ENCODE peak calls at places on chromosomes 3 and 15, in ten cellular contexts. One of them, this sample, is unnamed.

GRCh38 chr3:41581700-41582099 is 380.2 kb downstream of the ULK4 start:
- DNase-seq in glomerular endothelial cell: no peak
- DNase-seq in MM.1S: peak
- DNase-seq in anterior cingulate cortex: no peak
- DNase-seq in hippocampal formation: no peak
- DNase-seq in activated naive CD4-positive, alpha-beta T cell treated with anti-CD3 and anti-CD28 coated beads, Interleukin-2, amount 50 U/mL, for 16 hours: no peak
- DNase-seq in AML-193: no peak
- DNase-seq in renal cortical epithelial cell: no peak
- DNase-seq in NCI-H1092 treated with DMSO at 0.1 percent for 48 hours: no peak
- DNase-seq in stimulated activated CD8-positive, alpha-beta memory T cell treated with anti-CD3 and anti-CD28 coated beads, Interleukin-12 subunit alpha, Interleukin-12 subunit beta, amount 100 ng/mL, for 1 hour: no peak
- DNase-seq in this sample: peak

GRCh38 chr15:76998661-76999285 is 3.8 kb downstream of the PSTPIP1 start:
- DNase-seq in glomerular endothelial cell: no peak
- DNase-seq in MM.1S: no peak
- DNase-seq in anterior cingulate cortex: no peak
- DNase-seq in hippocampal formation: no peak
- DNase-seq in activated naive CD4-positive, alpha-beta T cell treated with anti-CD3 and anti-CD28 coated beads, Interleukin-2, amount 50 U/mL, for 16 hours: no peak
- DNase-seq in AML-193: no peak
- DNase-seq in renal cortical epithelial cell: no peak
- DNase-seq in NCI-H1092 treated with DMSO at 0.1 percent for 48 hours: no peak
- DNase-seq in stimulated activated CD8-positive, alpha-beta memory T cell treated with anti-CD3 and anti-CD28 coated beads, Interleukin-12 subunit alpha, Interleukin-12 subunit beta, amount 100 ng/mL, for 1 hour: no peak
- DNase-seq in this sample: no peak

GRCh38 chr3:141471160-141471559 is 15.7 kb upstream of the RASA2 start:
- DNase-seq in glomerular endothelial cell: no peak
- DNase-seq in MM.1S: no peak
- DNase-seq in anterior cingulate cortex: no peak
- DNase-seq in hippocampal formation: no peak
- DNase-seq in activated naive CD4-positive, alpha-beta T cell treated with anti-CD3 and anti-CD28 coated beads, Interleukin-2, amount 50 U/mL, for 16 hours: no peak
- DNase-seq in AML-193: no peak
- DNase-seq in renal cortical epithelial cell: no peak
- DNase-seq in NCI-H1092 treated with DMSO at 0.1 percent for 48 hours: no peak
- DNase-seq in stimulated activated CD8-positive, alpha-beta memory T cell treated with anti-CD3 and anti-CD28 coated beads, Interleukin-12 subunit alpha, Interleukin-12 subunit beta, amount 100 ng/mL, for 1 hour: no peak
- DNase-seq in this sample: no peak

GRCh38 chr15:80736571-80736970 is 41.5 kb downstream of the ABHD17C start:
- DNase-seq in glomerular endothelial cell: no peak
- DNase-seq in MM.1S: no peak
- DNase-seq in anterior cingulate cortex: no peak
- DNase-seq in hippocampal formation: no peak
- DNase-seq in activated naive CD4-positive, alpha-beta T cell treated with anti-CD3 and anti-CD28 coated beads, Interleukin-2, amount 50 U/mL, for 16 hours: no peak
- DNase-seq in AML-193: no peak
- DNase-seq in renal cortical epithelial cell: peak
- DNase-seq in NCI-H1092 treated with DMSO at 0.1 percent for 48 hours: no peak
- DNase-seq in stimulated activated CD8-positive, alpha-beta memory T cell treated with anti-CD3 and anti-CD28 coated beads, Interleukin-12 subunit alpha, Interleukin-12 subunit beta, amount 100 ng/mL, for 1 hour: no peak
- DNase-seq in this sample: no peak

GRCh38 chr3:126847061-126847460 is 135.9 kb upstream of the PLXNA1 start:
- DNase-seq in glomerular endothelial cell: no peak
- DNase-seq in MM.1S: no peak
- DNase-seq in anterior cingulate cortex: no peak
- DNase-seq in hippocampal formation: no peak
- DNase-seq in activated naive CD4-positive, alpha-beta T cell treated with anti-CD3 and anti-CD28 coated beads, Interleukin-2, amount 50 U/mL, for 16 hours: no peak
- DNase-seq in AML-193: no peak
- DNase-seq in renal cortical epithelial cell: peak
- DNase-seq in NCI-H1092 treated with DMSO at 0.1 percent for 48 hours: no peak
- DNase-seq in stimulated activated CD8-positive, alpha-beta memory T cell treated with anti-CD3 and anti-CD28 coated beads, Interleukin-12 subunit alpha, Interleukin-12 subunit beta, amount 100 ng/mL, for 1 hour: no peak
- DNase-seq in this sample: no peak

GRCh38 chr3:138349926-138350665 is 1.7 kb downstream of the MRAS start:
- DNase-seq in glomerular endothelial cell: no peak
- DNase-seq in MM.1S: no peak
- DNase-seq in anterior cingulate cortex: no peak
- DNase-seq in hippocampal formation: no peak
- DNase-seq in activated naive CD4-positive, alpha-beta T cell treated with anti-CD3 and anti-CD28 coated beads, Interleukin-2, amount 50 U/mL, for 16 hours: no peak
- DNase-seq in AML-193: peak
- DNase-seq in renal cortical epithelial cell: peak
- DNase-seq in NCI-H1092 treated with DMSO at 0.1 percent for 48 hours: no peak
- DNase-seq in stimulated activated CD8-positive, alpha-beta memory T cell treated with anti-CD3 and anti-CD28 coated beads, Interleukin-12 subunit alpha, Interleukin-12 subunit beta, amount 100 ng/mL, for 1 hour: no peak
- DNase-seq in this sample: no peak

GRCh38 chr3:180421221-180421620 is 180.7 kb upstream of the TTC14 start:
- DNase-seq in glomerular endothelial cell: no peak
- DNase-seq in MM.1S: no peak
- DNase-seq in anterior cingulate cortex: no peak
- DNase-seq in hippocampal formation: no peak
- DNase-seq in activated naive CD4-positive, alpha-beta T cell treated with anti-CD3 and anti-CD28 coated beads, Interleukin-2, amount 50 U/mL, for 16 hours: no peak
- DNase-seq in AML-193: no peak
- DNase-seq in renal cortical epithelial cell: no peak
- DNase-seq in NCI-H1092 treated with DMSO at 0.1 percent for 48 hours: no peak
- DNase-seq in stimulated activated CD8-positive, alpha-beta memory T cell treated with anti-CD3 and anti-CD28 coated beads, Interleukin-12 subunit alpha, Interleukin-12 subunit beta, amount 100 ng/mL, for 1 hour: no peak
- DNase-seq in this sample: no peak

GRCh38 chr3:58005662-58006061 is 2.6 kb upstream of the FLNB start:
- DNase-seq in glomerular endothelial cell: no peak
- DNase-seq in MM.1S: no peak
- DNase-seq in anterior cingulate cortex: no peak
- DNase-seq in hippocampal formation: no peak
- DNase-seq in activated naive CD4-positive, alpha-beta T cell treated with anti-CD3 and anti-CD28 coated beads, Interleukin-2, amount 50 U/mL, for 16 hours: no peak
- DNase-seq in AML-193: no peak
- DNase-seq in renal cortical epithelial cell: peak
- DNase-seq in NCI-H1092 treated with DMSO at 0.1 percent for 48 hours: no peak
- DNase-seq in stimulated activated CD8-positive, alpha-beta memory T cell treated with anti-CD3 and anti-CD28 coated beads, Interleukin-12 subunit alpha, Interleukin-12 subunit beta, amount 100 ng/mL, for 1 hour: no peak
- DNase-seq in this sample: no peak

GRCh38 chr15:68817304-68818087 is 3.2 kb downstream of the ANP32A start:
- DNase-seq in glomerular endothelial cell: no peak
- DNase-seq in MM.1S: peak
- DNase-seq in anterior cingulate cortex: no peak
- DNase-seq in hippocampal formation: peak
- DNase-seq in activated naive CD4-positive, alpha-beta T cell treated with anti-CD3 and anti-CD28 coated beads, Interleukin-2, amount 50 U/mL, for 16 hours: peak
- DNase-seq in AML-193: peak
- DNase-seq in renal cortical epithelial cell: no peak
- DNase-seq in NCI-H1092 treated with DMSO at 0.1 percent for 48 hours: peak
- DNase-seq in stimulated activated CD8-positive, alpha-beta memory T cell treated with anti-CD3 and anti-CD28 coated beads, Interleukin-12 subunit alpha, Interleukin-12 subunit beta, amount 100 ng/mL, for 1 hour: peak
- DNase-seq in this sample: no peak

GRCh38 chr15:43346305-43346704 is 15.9 kb upstream of the LCMT2 start:
- DNase-seq in glomerular endothelial cell: no peak
- DNase-seq in MM.1S: no peak
- DNase-seq in anterior cingulate cortex: no peak
- DNase-seq in hippocampal formation: no peak
- DNase-seq in activated naive CD4-positive, alpha-beta T cell treated with anti-CD3 and anti-CD28 coated beads, Interleukin-2, amount 50 U/mL, for 16 hours: no peak
- DNase-seq in AML-193: no peak
- DNase-seq in renal cortical epithelial cell: no peak
- DNase-seq in NCI-H1092 treated with DMSO at 0.1 percent for 48 hours: no peak
- DNase-seq in stimulated activated CD8-positive, alpha-beta memory T cell treated with anti-CD3 and anti-CD28 coated beads, Interleukin-12 subunit alpha, Interleukin-12 subunit beta, amount 100 ng/mL, for 1 hour: no peak
- DNase-seq in this sample: no peak

GRCh38 chr3:14261229-14261628 is 82.6 kb downstream of the LSM3 start:
- DNase-seq in glomerular endothelial cell: peak
- DNase-seq in MM.1S: peak
- DNase-seq in anterior cingulate cortex: peak
- DNase-seq in hippocampal formation: peak
- DNase-seq in activated naive CD4-positive, alpha-beta T cell treated with anti-CD3 and anti-CD28 coated beads, Interleukin-2, amount 50 U/mL, for 16 hours: peak
- DNase-seq in AML-193: peak
- DNase-seq in renal cortical epithelial cell: peak
- DNase-seq in NCI-H1092 treated with DMSO at 0.1 percent for 48 hours: peak
- DNase-seq in stimulated activated CD8-positive, alpha-beta memory T cell treated with anti-CD3 and anti-CD28 coated beads, Interleukin-12 subunit alpha, Interleukin-12 subunit beta, amount 100 ng/mL, for 1 hour: peak
- DNase-seq in this sample: peak

GRCh38 chr3:136632625-136633081 is 119.5 kb downstream of the STAG1 start:
- DNase-seq in glomerular endothelial cell: no peak
- DNase-seq in MM.1S: no peak
- DNase-seq in anterior cingulate cortex: no peak
- DNase-seq in hippocampal formation: no peak
- DNase-seq in activated naive CD4-positive, alpha-beta T cell treated with anti-CD3 and anti-CD28 coated beads, Interleukin-2, amount 50 U/mL, for 16 hours: no peak
- DNase-seq in AML-193: no peak
- DNase-seq in renal cortical epithelial cell: no peak
- DNase-seq in NCI-H1092 treated with DMSO at 0.1 percent for 48 hours: no peak
- DNase-seq in stimulated activated CD8-positive, alpha-beta memory T cell treated with anti-CD3 and anti-CD28 coated beads, Interleukin-12 subunit alpha, Interleukin-12 subunit beta, amount 100 ng/mL, for 1 hour: no peak
- DNase-seq in this sample: no peak

GRCh38 chr3:43365601-43366305 is 79.4 kb downstream of the SNRK start:
- DNase-seq in glomerular endothelial cell: no peak
- DNase-seq in MM.1S: no peak
- DNase-seq in anterior cingulate cortex: no peak
- DNase-seq in hippocampal formation: no peak
- DNase-seq in activated naive CD4-positive, alpha-beta T cell treated with anti-CD3 and anti-CD28 coated beads, Interleukin-2, amount 50 U/mL, for 16 hours: no peak
- DNase-seq in AML-193: no peak
- DNase-seq in renal cortical epithelial cell: no peak
- DNase-seq in NCI-H1092 treated with DMSO at 0.1 percent for 48 hours: no peak
- DNase-seq in stimulated activated CD8-positive, alpha-beta memory T cell treated with anti-CD3 and anti-CD28 coated beads, Interleukin-12 subunit alpha, Interleukin-12 subunit beta, amount 100 ng/mL, for 1 hour: no peak
- DNase-seq in this sample: no peak

GRCh38 chr3:127817331-127817821 is 4.9 kb downstream of the MGLL start:
- DNase-seq in glomerular endothelial cell: no peak
- DNase-seq in MM.1S: no peak
- DNase-seq in anterior cingulate cortex: no peak
- DNase-seq in hippocampal formation: no peak
- DNase-seq in activated naive CD4-positive, alpha-beta T cell treated with anti-CD3 and anti-CD28 coated beads, Interleukin-2, amount 50 U/mL, for 16 hours: no peak
- DNase-seq in AML-193: no peak
- DNase-seq in renal cortical epithelial cell: peak
- DNase-seq in NCI-H1092 treated with DMSO at 0.1 percent for 48 hours: no peak
- DNase-seq in stimulated activated CD8-positive, alpha-beta memory T cell treated with anti-CD3 and anti-CD28 coated beads, Interleukin-12 subunit alpha, Interleukin-12 subunit beta, amount 100 ng/mL, for 1 hour: no peak
- DNase-seq in this sample: no peak

GRCh38 chr3:172844428-172844827 is 93.9 kb downstream of the ECT2 start:
- DNase-seq in glomerular endothelial cell: no peak
- DNase-seq in MM.1S: no peak
- DNase-seq in anterior cingulate cortex: no peak
- DNase-seq in hippocampal formation: no peak
- DNase-seq in activated naive CD4-positive, alpha-beta T cell treated with anti-CD3 and anti-CD28 coated beads, Interleukin-2, amount 50 U/mL, for 16 hours: no peak
- DNase-seq in AML-193: no peak
- DNase-seq in renal cortical epithelial cell: no peak
- DNase-seq in NCI-H1092 treated with DMSO at 0.1 percent for 48 hours: no peak
- DNase-seq in stimulated activated CD8-positive, alpha-beta memory T cell treated with anti-CD3 and anti-CD28 coated beads, Interleukin-12 subunit alpha, Interleukin-12 subunit beta, amount 100 ng/mL, for 1 hour: no peak
- DNase-seq in this sample: no peak

GRCh38 chr15:67105065-67105951 is 39.9 kb downstream of the SMAD3 start:
- DNase-seq in glomerular endothelial cell: no peak
- DNase-seq in MM.1S: no peak
- DNase-seq in anterior cingulate cortex: no peak
- DNase-seq in hippocampal formation: no peak
- DNase-seq in activated naive CD4-positive, alpha-beta T cell treated with anti-CD3 and anti-CD28 coated beads, Interleukin-2, amount 50 U/mL, for 16 hours: no peak
- DNase-seq in AML-193: no peak
- DNase-seq in renal cortical epithelial cell: peak
- DNase-seq in NCI-H1092 treated with DMSO at 0.1 percent for 48 hours: no peak
- DNase-seq in stimulated activated CD8-positive, alpha-beta memory T cell treated with anti-CD3 and anti-CD28 coated beads, Interleukin-12 subunit alpha, Interleukin-12 subunit beta, amount 100 ng/mL, for 1 hour: no peak
- DNase-seq in this sample: no peak

GRCh38 chr3:118782755-118783202 is 251.9 kb downstream of the IGSF11 start:
- DNase-seq in glomerular endothelial cell: no peak
- DNase-seq in MM.1S: no peak
- DNase-seq in anterior cingulate cortex: no peak
- DNase-seq in hippocampal formation: no peak
- DNase-seq in activated naive CD4-positive, alpha-beta T cell treated with anti-CD3 and anti-CD28 coated beads, Interleukin-2, amount 50 U/mL, for 16 hours: no peak
- DNase-seq in AML-193: no peak
- DNase-seq in renal cortical epithelial cell: peak
- DNase-seq in NCI-H1092 treated with DMSO at 0.1 percent for 48 hours: no peak
- DNase-seq in stimulated activated CD8-positive, alpha-beta memory T cell treated with anti-CD3 and anti-CD28 coated beads, Interleukin-12 subunit alpha, Interleukin-12 subunit beta, amount 100 ng/mL, for 1 hour: no peak
- DNase-seq in this sample: peak

This sample was measured in GM19239.